ENCODE peak calls at places on chromosomes 16 and 17, in six cellular contexts. O, D, M, I, E and N are unnamed samples.

GRCh38 chr17:29043539-29044165 is 711 bp downstream of the PIPOX start:
- DNase-seq in O (no peak), D (no peak), M (no peak), I (no peak), E (no peak), N (no peak)

GRCh38 chr16:4936181-4936990 is 562 bp downstream of the PPL start:
- DNase-seq in O (no peak), D (no peak), M (no peak), I (peak), E (no peak), N (no peak)

GRCh38 chr16:15879255-15879804 is 9.1 kb downstream of the CEP20 start:
- DNase-seq in O (peak), D (peak), M (no peak), I (peak), E (peak), N (peak)

GRCh38 chr17:12547829-12548228 is 117.9 kb upstream of the MYOCD start:
- DNase-seq in O (no peak), D (no peak), M (no peak), I (no peak), E (no peak), N (no peak)

GRCh38 chr16:6725634-6726331 is 606.9 kb upstream of the RBFOX1 start:
- DNase-seq in O (no peak), D (no peak), M (no peak), I (peak), E (no peak), N (peak)

GRCh38 chr16:70251651-70252354 is at the start of gene EXOSC6:
- DNase-seq in O (peak), D (peak), M (peak), I (peak), E (peak), N (peak)

GRCh38 chr16:4006441-4006989 is 109.7 kb downstream of the ADCY9 start:
- DNase-seq in O (no peak), D (no peak), M (no peak), I (no peak), E (no peak), N (no peak)

GRCh38 chr17:49101054-49101534 is 31.5 kb upstream of the B4GALNT2 start:
- DNase-seq in O (no peak), D (no peak), M (no peak), I (no peak), E (no peak), N (no peak)

GRCh38 chr17:14779236-14779635 is 478.4 kb downstream of the HS3ST3B1 start:
- DNase-seq in O (no peak), D (no peak), M (no peak), I (no peak), E (no peak), N (no peak)

GRCh38 chr16:50403491-50403890 is 34.7 kb upstream of the BRD7 start:
- DNase-seq in O (no peak), D (no peak), M (no peak), I (no peak), E (no peak), N (no peak)
- TF ChIP-seq MYC in O (no peak), D (no peak), M (no peak), I (no peak), E (no peak), N (no peak)

GRCh38 chr17:59487161-59487873 is 78.1 kb upstream of the DHX40 start:
- DNase-seq in O (no peak), D (no peak), M (no peak), I (no peak), E (no peak), N (no peak)
- TF ChIP-seq MAX in O (no peak), D (no peak), M (no peak), I (no peak), E (no peak), N (no peak)

GRCh38 chr16:66936462-66936861 is 1.1 kb downstream of the CES2 start:
- DNase-seq in O (no peak), D (no peak), M (no peak), I (no peak), E (no peak), N (no peak)
- H3K4me3 ChIP-seq in O (no peak), D (no peak), M (peak), I (peak), E (peak), N (no peak)

GRCh38 chr17:571224-571623 is 143.4 kb downstream of the VPS53 start:
- DNase-seq in O (no peak), D (no peak), M (no peak), I (no peak), E (no peak), N (no peak)

GRCh38 chr17:570403-570802 is 144.2 kb downstream of the VPS53 start:
- DNase-seq in O (no peak), D (no peak), M (no peak), I (no peak), E (peak), N (no peak)

GRCh38 chr17:574061-574460 is 140.6 kb downstream of the VPS53 start:
- DNase-seq in O (peak), D (no peak), M (no peak), I (no peak), E (no peak), N (no peak)
- TF ChIP-seq MYC in O (no peak), D (no peak), M (no peak), I (no peak), E (no peak), N (no peak)

DNA sequence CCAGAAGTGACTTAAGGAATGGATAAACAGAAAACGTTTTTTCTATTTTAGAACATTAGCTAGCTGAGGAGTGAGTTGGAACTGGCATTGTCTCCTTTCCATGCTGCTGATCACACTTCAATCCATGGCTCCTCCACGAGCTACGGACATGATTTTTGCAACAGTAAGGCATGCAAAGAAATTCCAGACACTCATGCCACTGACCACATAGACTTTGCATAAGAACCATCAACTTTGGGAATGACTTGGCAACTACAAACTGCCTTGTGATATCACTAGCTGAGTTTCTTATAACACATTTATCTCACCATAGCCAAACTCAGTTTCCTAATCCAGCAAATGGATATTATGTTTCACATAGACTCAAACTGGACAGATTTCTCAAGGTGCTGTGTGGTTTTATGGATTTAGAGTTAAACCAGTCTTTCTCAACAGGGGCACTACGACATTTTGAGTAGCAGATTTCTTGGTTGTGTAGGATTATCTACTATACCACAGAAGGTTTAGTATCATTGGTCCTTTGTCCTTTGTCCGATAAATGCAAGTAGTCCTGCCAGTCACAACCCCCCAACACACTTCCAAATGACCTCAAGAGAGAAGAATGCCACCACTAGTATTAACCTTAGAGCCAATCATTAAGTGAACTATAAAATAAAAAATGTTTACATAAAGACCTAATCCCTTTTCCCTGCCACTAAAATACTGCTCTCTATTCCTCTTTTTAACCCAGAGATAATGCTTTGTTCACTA is 48.3 kb upstream of the C17orf78 start:
- DNase-seq in O (no peak), D (no peak), M (no peak), I (no peak), E (no peak), N (no peak)
- TF ChIP-seq MAX in O (no peak), D (no peak), M (no peak), I (no peak), E (no peak), N (no peak)

DNA sequence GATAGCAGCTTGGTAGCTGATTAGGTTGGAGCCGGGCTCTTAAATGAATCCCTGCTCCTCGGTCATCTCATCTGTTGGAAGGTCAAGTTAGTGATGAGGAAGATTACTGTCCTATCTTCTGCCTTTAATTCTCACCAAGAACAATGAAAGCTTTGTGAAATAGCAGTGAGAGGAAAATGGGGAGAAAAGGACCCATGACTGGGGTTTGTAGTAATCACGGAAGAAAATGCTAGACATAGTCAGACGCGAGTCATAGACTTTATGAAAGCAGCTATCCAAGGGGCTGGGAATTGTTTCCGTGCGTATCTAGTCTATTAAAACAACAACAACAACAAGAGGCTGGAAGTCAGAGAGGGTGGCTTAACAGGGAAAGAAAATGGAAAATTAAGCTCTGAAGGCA is 18.3 kb downstream of the PIK3R5 start:
- DNase-seq in O (no peak), D (no peak), M (no peak), I (no peak), E (no peak), N (no peak)
- H3K4me3 ChIP-seq in O (no peak), D (no peak), M (no peak), I (no peak), E (no peak), N (no peak)

GRCh38 chr17:19986941-19987714 is 9.5 kb upstream of the AKAP10 start:
- DNase-seq in O (no peak), D (no peak), M (no peak), I (no peak), E (no peak), N (no peak)

GRCh38 chr17:19992803-19993713 is 15.4 kb upstream of the AKAP10 start:
- DNase-seq in O (peak), D (peak), M (peak), I (peak), E (peak), N (peak)

GRCh38 chr17:19996086-19996485 is 13.1 kb upstream of the SPECC1 start:
- DNase-seq in O (no peak), D (no peak), M (no peak), I (no peak), E (no peak), N (no peak)

GRCh38 chr17:19987897-19988296 is 10.3 kb upstream of the AKAP10 start:
- DNase-seq in O (no peak), D (no peak), M (no peak), I (peak), E (no peak), N (no peak)

GRCh38 chr17:19991252-19991885 is 13.7 kb upstream of the AKAP10 start:
- DNase-seq in O (no peak), D (no peak), M (no peak), I (no peak), E (no peak), N (no peak)
- TF ChIP-seq MYC in O (no peak), D (no peak), M (no peak), I (no peak), E (no peak), N (no peak)

GRCh38 chr17:56665864-56666263 is 72.4 kb downstream of the NOG start:
- DNase-seq in O (no peak), D (no peak), M (no peak), I (no peak), E (no peak), N (no peak)
- TF ChIP-seq MAX in O (no peak), D (no peak), M (no peak), I (no peak), E (no peak), N (no peak)

DNA sequence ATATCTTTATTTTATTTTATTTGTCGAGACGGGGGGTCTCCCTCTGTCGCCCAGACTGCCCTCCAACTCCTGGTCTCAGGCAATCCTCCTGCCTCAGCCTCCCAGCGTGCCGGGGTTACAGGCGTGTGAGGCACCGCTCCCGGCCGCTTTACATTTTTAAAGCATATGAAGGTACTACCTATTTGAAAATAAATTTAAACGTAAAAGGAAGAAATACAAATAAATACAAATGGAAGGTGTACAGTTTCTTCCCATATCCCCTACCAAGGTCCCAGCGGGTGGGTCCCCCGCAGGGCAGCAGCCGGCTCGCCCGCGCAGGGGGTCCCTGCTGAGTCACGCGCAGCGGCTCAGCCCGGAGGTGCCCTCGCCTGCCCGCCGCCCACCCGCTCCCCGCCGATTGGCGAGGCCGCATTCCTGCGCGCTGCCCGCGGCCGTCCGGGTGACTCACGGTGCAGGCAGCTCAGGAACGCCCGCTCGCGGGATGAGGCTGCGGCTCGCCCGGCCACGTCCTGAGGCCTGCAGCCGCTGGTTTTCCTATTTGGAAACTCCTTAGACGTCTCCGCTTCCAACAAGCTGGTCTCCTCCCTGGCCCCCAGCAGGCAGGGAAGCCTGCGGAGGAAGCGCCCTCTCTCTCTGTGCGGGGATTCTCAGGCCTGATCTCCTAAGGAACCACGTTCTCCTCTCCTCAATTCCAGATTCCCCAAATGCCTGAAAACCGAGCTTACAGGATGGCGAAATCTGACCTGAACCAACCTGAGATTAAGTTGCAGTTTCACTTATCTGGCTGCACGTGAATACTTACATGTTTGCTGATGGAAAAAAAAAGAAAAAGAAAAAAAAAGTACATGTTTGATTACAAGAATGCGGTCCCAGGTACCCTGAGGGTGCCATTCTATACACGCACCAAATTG is 54.8 kb upstream of the MAP3K14 start:
- DNase-seq in O (peak), D (peak), M (no peak), I (no peak), E (peak), N (peak)
- H3K4me3 ChIP-seq in O (peak), D (no peak), M (no peak), I (no peak), E (peak), N (peak)

GRCh38 chr17:17877548-17878358 is 41.0 kb upstream of the SREBF1 start:
- DNase-seq in O (peak), D (no peak), M (no peak), I (no peak), E (no peak), N (no peak)
- TF ChIP-seq MYC in O (no peak), D (no peak), M (no peak), I (no peak), E (no peak), N (no peak)